ENCODE peak calls at places on chromosomes 16 and 17, in four cellular contexts. S is neuronal stem cell, F is A549, Q is uterus. O is an unnamed sample.

GRCh38 chr17:65254166-65254565 is 117.0 kb downstream of the RGS9 start:
- DNase-seq in S (no peak), F (no peak), Q (no peak), O (no peak)

GRCh38 chr17:633641-634091 is 81.0 kb downstream of the VPS53 start:
- DNase-seq in Q (peak; percentile 38), S (peak; percentile 37), F (no peak), O (no peak)

GRCh38 chr16:53090591-53091507 is 36.1 kb downstream of the CHD9 start:
- DNase-seq in Q (peak; percentile 98), F (no peak), S (no peak), O (peak; percentile 96)

GRCh38 chr17:29624586-29624985 is 1.9 kb upstream of the CORO6 start:
- DNase-seq in S (no peak), Q (no peak), F (no peak), O (no peak)

GRCh38 chr17:21376835-21377690 is 906 bp downstream of the KCNJ12 start:
- DNase-seq in Q (no peak), S (no peak), F (peak; percentile 40), O (no peak)

GRCh38 chr17:32112416-32112815 is 29.9 kb upstream of the RHOT1 start:
- DNase-seq in Q (no peak), S (no peak), F (no peak), O (no peak)

GRCh38 chr17:72401883-72402726 is 281.3 kb downstream of the SOX9 start:
- DNase-seq in S (no peak), F (no peak), Q (no peak), O (no peak)

GRCh38 chr16:1790261-1790610 is 3.3 kb downstream of the IGFALS start:
- DNase-seq in Q (no peak), F (no peak), S (no peak), O (no peak)

GRCh38 chr16:89602273-89602951 is 11.0 kb upstream of the DPEP1 start:
- DNase-seq in S (peak; percentile 70), Q (peak; percentile 34), F (peak; percentile 55), O (no peak)

GRCh38 chr16:27952811-27953210 is 110.7 kb downstream of the GSG1L start:
- DNase-seq in F (no peak), S (no peak), Q (no peak), O (no peak)

GRCh38 chr16:49459953-49460735 is 86.5 kb downstream of the C16orf78 start:
- DNase-seq in Q (no peak), S (no peak), F (no peak), O (no peak)

GRCh38 chr17:58242171-58242784 is 3.9 kb downstream of the LPO start:
- DNase-seq in Q (no peak), F (no peak), S (no peak), O (no peak)

GRCh38 chr17:32525116-32525515 is 38.3 kb downstream of the CDK5R1 start:
- DNase-seq in S (no peak), Q (no peak), F (no peak), O (no peak)

GRCh38 chr16:477758-478157 is 49.8 kb upstream of the CAPN15 start:
- DNase-seq in Q (no peak), S (no peak), F (no peak), O (no peak)

GRCh38 chr16:63789603-63790002 is 1332.3 kb downstream of the CDH11 start:
- DNase-seq in S (no peak), F (peak; percentile 11), Q (no peak), O (no peak)

GRCh38 chr17:76543482-76544122 is 3.8 kb downstream of the PRCD start:
- DNase-seq in Q (no peak), F (no peak), S (no peak), O (no peak)

GRCh38 chr17:10729334-10730193 is at the start of gene TMEM220:
- DNase-seq in S (peak; percentile 66), F (peak; percentile 74), Q (peak; percentile 83), O (peak; percentile 86)

GRCh38 chr17:72403713-72404209 is 282.9 kb downstream of the SOX9 start:
- DNase-seq in Q (no peak), S (no peak), F (peak; percentile 68), O (no peak)

GRCh38 chr17:43701318-43701743 is 39.6 kb upstream of the MEOX1 start:
- DNase-seq in Q (no peak), S (no peak), F (no peak), O (no peak)

GRCh38 chr16:21950782-21951521 is 2.2 kb upstream of the UQCRC2 start:
- DNase-seq in F (peak; percentile 61), Q (no peak), S (no peak), O (no peak)

GRCh38 chr17:63120406-63120805 is 154.4 kb downstream of the TANC2 start:
- DNase-seq in F (no peak), Q (no peak), S (no peak), O (no peak)

GRCh38 chr16:81780350-81780749 is 1.3 kb downstream of the PLCG2 start:
- DNase-seq in S (no peak), Q (no peak), F (no peak), O (no peak)

GRCh38 chr16:82639666-82640336 is 13.0 kb downstream of the CDH13 start:
- DNase-seq in Q (peak; percentile 35), F (peak; percentile 55), S (peak; percentile 56), O (peak; percentile 76)

GRCh38 chr16:85715169-85716015 is 26.6 kb upstream of the GINS2 start:
- DNase-seq in F (no peak), S (no peak), Q (no peak), O (no peak)

GRCh38 chr16:4454618-4455017 is 19.8 kb downstream of the NMRAL1 start:
- DNase-seq in Q (no peak), S (no peak), F (no peak), O (no peak)

GRCh38 chr16:69848635-69849545 is 86.8 kb downstream of the WWP2 start:
- DNase-seq in S (no peak), F (no peak), Q (peak; percentile 87), O (no peak)

GRCh38 chr16:88798772-88799455 is 4.7 kb upstream of the CDT1 start:
- DNase-seq in F (peak; percentile 45), Q (no peak), S (no peak), O (no peak)

GRCh38 chr17:32806646-32807045 is 70.3 kb downstream of the MYO1D start:
- DNase-seq in F (peak; percentile 45), Q (no peak), S (no peak), O (no peak)

GRCh38 chr17:32518856-32519768 is 32.3 kb downstream of the CDK5R1 start:
- DNase-seq in F (no peak), S (peak; percentile 91), Q (no peak), O (no peak)

GRCh38 chr16:69820926-69821541 is 58.9 kb downstream of the WWP2 start:
- DNase-seq in Q (no peak), F (no peak), S (no peak), O (no peak)

GRCh38 chr17:16217002-16217635 is at the start of gene PIGL:
- DNase-seq in Q (peak; percentile 88), F (peak; percentile 98), S (peak; percentile 90), O (peak; percentile 88)

GRCh38 chr17:2797632-2798031 is 1.4 kb downstream of the RAP1GAP2 start:
- DNase-seq in S (no peak), F (no peak), Q (no peak), O (no peak)

GRCh38 chr17:2798188-2798587 is 1.9 kb downstream of the RAP1GAP2 start:
- DNase-seq in S (no peak), Q (no peak), F (no peak), O (no peak)

GRCh38 chr17:2798679-2799078 is 2.4 kb downstream of the RAP1GAP2 start:
- DNase-seq in S (no peak), Q (no peak), F (no peak), O (no peak)

GRCh38 chr17:2796164-2797140 is at the start of gene RAP1GAP2:
- DNase-seq in Q (no peak), S (no peak), F (no peak), O (peak; percentile 85)

GRCh38 chr17:2797226-2797625 is 988 bp downstream of the RAP1GAP2 start:
- DNase-seq in Q (no peak), S (no peak), F (no peak), O (no peak)
- H3K4me3 ChIP-seq in Q (no peak overlapping the region), S (no peak overlapping the region), F (no peak overlapping the region), O (peak overlapping the region; percentile 21)

DNA sequence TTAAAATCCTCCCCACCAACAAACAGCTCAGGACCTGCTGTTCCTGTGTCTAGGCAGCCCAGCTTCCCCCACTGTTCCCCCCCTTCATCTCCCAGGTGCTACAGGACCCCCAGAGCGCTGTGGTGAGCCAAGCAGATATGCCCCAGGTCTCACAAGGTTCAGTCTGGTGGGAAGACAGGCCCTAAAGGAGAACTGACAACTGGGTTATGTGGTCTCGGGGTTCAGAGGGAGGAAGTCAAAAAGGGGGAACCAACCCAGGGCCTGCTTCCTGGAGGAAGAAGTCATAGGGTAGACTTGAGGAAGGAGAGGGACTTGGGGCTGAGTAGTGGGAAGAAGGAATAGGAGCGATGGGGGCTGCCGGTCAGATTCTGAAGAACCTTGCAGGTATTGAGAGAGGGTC is 2.6 kb downstream of the RIPOR1 start:
- DNase-seq in S (no peak), F (no peak), Q (no peak), O (no peak)
- H3K4me3 ChIP-seq in S (no peak overlapping the region), F (no peak overlapping the region), Q (no peak overlapping the region), O (no peak overlapping the region)

GRCh38 chr17:1645207-1646171 is at the start of gene SCARF1:
- DNase-seq in S (no peak), Q (peak; percentile 56), F (no peak), O (peak; percentile 75)

GRCh38 chr17:1643293-1643998 is 2.1 kb downstream of the SCARF1 start:
- DNase-seq in S (peak; percentile 45), F (peak; percentile 49), Q (no peak), O (no peak)

GRCh38 chr17:1646199-1646875 is 805 bp upstream of the SCARF1 start:
- DNase-seq in F (no peak), S (no peak), Q (no peak), O (no peak)

GRCh38 chr17:1643999-1644492 is 1.5 kb downstream of the SCARF1 start:
- DNase-seq in F (no peak), Q (no peak), S (no peak), O (no peak)

GRCh38 chr17:1644493-1645206 is 882 bp downstream of the SCARF1 start:
- DNase-seq in F (no peak), S (no peak), Q (no peak), O (no peak)
- H3K4me3 ChIP-seq in F (no peak overlapping the region), S (peak overlapping the region; percentile 7), Q (peak overlapping the region; percentile 28), O (peak overlapping the region; percentile 54)

GRCh38 chr16:14303654-14304394 is 232.7 kb downstream of the MRTFB start:
- DNase-seq in S (no peak), F (no peak), Q (peak; percentile 52), O (no peak)
- H3K4me3 ChIP-seq in S (peak overlapping the region; percentile 80), F (peak overlapping the region; percentile 98), Q (peak overlapping the region; percentile 78), O (peak overlapping the region; percentile 91)

GRCh38 chr17:82226170-82226808 is 2.6 kb upstream of the SLC16A3 start:
- DNase-seq in F (no peak), S (no peak), Q (peak; percentile 13), O (no peak)
- H3K4me3 ChIP-seq in F (no peak overlapping the region), S (peak overlapping the region; percentile 57), Q (no peak overlapping the region), O (no peak overlapping the region)

O was measured in right lobe of liver.